ENCODE peak calls at places on chromosomes 1 and 21, in four cellular contexts. V is choroid plexus epithelial cell, I is cardiac muscle cell, M is GM23248. N is an unnamed sample.

GRCh38 chr21:38769253-38769780 is 36.4 kb upstream of the ETS2 start:
- DNase-seq in V (peak), I (peak), M (peak), N (peak)

GRCh38 chr1:11641776-11642305 is 12.4 kb downstream of the FBXO2 start:
- DNase-seq in I (no peak), V (no peak), M (no peak), N (no peak)

GRCh38 chr21:41897047-41897669 is 18.0 kb upstream of the PRDM15 start:
- DNase-seq in M (no peak), I (no peak), V (no peak), N (no peak)

GRCh38 chr1:95197616-95198252 is 36.3 kb upstream of the RWDD3 start:
- DNase-seq in V (peak), I (peak), M (peak), N (peak)

GRCh38 chr1:82059931-82060330 is 259.2 kb downstream of the ADGRL2 start:
- DNase-seq in I (no peak), V (no peak), M (no peak), N (no peak)

GRCh38 chr1:192445849-192446489 is 129.2 kb downstream of the RGS21 start:
- DNase-seq in I (peak), M (peak), V (peak), N (peak)

GRCh38 chr1:155934933-155935590 is 849 bp upstream of the KHDC4 start:
- DNase-seq in I (no peak), M (peak), V (no peak), N (peak)

GRCh38 chr1:92994105-92994712 is 32.9 kb upstream of the DIPK1A start:
- DNase-seq in V (peak), M (peak), I (peak), N (peak)

GRCh38 chr1:40264354-40264781 is 6.3 kb downstream of the ZMPSTE24 start:
- DNase-seq in V (no peak), I (no peak), M (peak), N (no peak)

GRCh38 chr1:235108185-235108593 is 20.4 kb downstream of the TOMM20 start:
- DNase-seq in V (no peak), M (no peak), I (no peak), N (no peak)

GRCh38 chr1:212196355-212196754 is 88.9 kb upstream of the PPP2R5A start:
- DNase-seq in I (no peak), M (no peak), V (no peak), N (no peak)

GRCh38 chr1:159429074-159429861 is 2.7 kb upstream of the OR10J4 start:
- DNase-seq in V (peak), I (peak), M (peak), N (peak)

GRCh38 chr1:38068220-38068979 is 21.8 kb upstream of the POU3F1 start:
- DNase-seq in M (no peak), I (no peak), V (no peak), N (no peak)

GRCh38 chr1:3483801-3484444 is 29.5 kb downstream of the ARHGEF16 start:
- DNase-seq in M (peak), I (peak), V (peak), N (peak)

GRCh38 chr1:28796321-28797213 is 15.4 kb upstream of the OPRD1 start:
- DNase-seq in M (no peak), I (peak), V (no peak), N (peak)

GRCh38 chr1:156464825-156465452 is 35.6 kb downstream of the MEF2D start:
- DNase-seq in I (no peak), V (peak), M (peak), N (no peak)

GRCh38 chr1:185068362-185068761 is 23.0 kb downstream of the RNF2 start:
- DNase-seq in M (no peak), V (no peak), I (no peak), N (no peak)

GRCh38 chr1:116923421-116923820 is 13.7 kb downstream of the PTGFRN start:
- DNase-seq in V (no peak), M (peak), I (peak), N (no peak)

GRCh38 chr1:65179148-65179547 is 31.1 kb downstream of the AK4 start:
- DNase-seq in V (peak), M (no peak), I (peak), N (no peak)

GRCh38 chr1:16717174-16718108 is 22.9 kb upstream of the RNU1-4 start:
- DNase-seq in V (peak), I (no peak), M (peak), N (no peak)

GRCh38 chr1:184034761-184035379 is 2.7 kb downstream of the COLGALT2 start:
- DNase-seq in M (no peak), V (no peak), I (no peak), N (no peak)

GRCh38 chr1:58909162-58909560 is 125.3 kb upstream of the JUN start:
- DNase-seq in M (peak), I (peak), V (peak), N (no peak)

GRCh38 chr1:45543599-45544417 is 6.8 kb upstream of the AKR1A1 start:
- DNase-seq in V (peak), M (no peak), I (peak), N (no peak)

GRCh38 chr1:45544530-45544929 is 6.1 kb upstream of the AKR1A1 start:
- DNase-seq in V (no peak), M (no peak), I (no peak), N (no peak)

GRCh38 chr1:45545553-45546310 is 4.9 kb upstream of the AKR1A1 start:
- DNase-seq in I (no peak), M (no peak), V (no peak), N (no peak)

GRCh38 chr1:45545019-45545493 is 5.6 kb upstream of the AKR1A1 start:
- DNase-seq in I (no peak), V (no peak), M (no peak), N (no peak)

GRCh38 chr1:45542591-45542990 is 8.0 kb upstream of the AKR1A1 start:
- DNase-seq in I (peak), V (no peak), M (no peak), N (no peak)
- H3K4me3 ChIP-seq in I (no peak), V (no peak), M (no peak), N (no peak)

GRCh38 chr1:45326627-45327591 is at the start of gene HPDL:
- DNase-seq in I (peak), M (peak), V (peak), N (peak)
- H3K4me3 ChIP-seq in I (no peak), M (peak), V (peak), N (peak)

GRCh38 chr1:41361495-41362356 is 492 bp downstream of the FOXO6 start:
- DNase-seq in M (peak), I (no peak), V (no peak), N (no peak)

GRCh38 chr1:41362357-41362721 is 1.1 kb downstream of the FOXO6 start:
- DNase-seq in V (no peak), I (no peak), M (no peak), N (no peak)

GRCh38 chr1:41359211-41360073 is 1.8 kb upstream of the FOXO6 start:
- DNase-seq in I (peak), M (peak), V (no peak), N (no peak)

GRCh38 chr1:41361028-41361494 is at the start of gene FOXO6:
- DNase-seq in V (peak), I (peak), M (peak), N (peak)

GRCh38 chr1:41360074-41361027 is 883 bp upstream of the FOXO6 start:
- DNase-seq in M (no peak), V (no peak), I (no peak), N (no peak)
- H3K4me3 ChIP-seq in M (peak), V (peak), I (no peak), N (peak)

GRCh38 chr1:165443539-165444289 is 1.2 kb downstream of the RXRG start:
- DNase-seq in I (no peak), V (no peak), M (no peak), N (no peak)
- H3K4me3 ChIP-seq in I (peak), V (no peak), M (no peak), N (no peak)